ENCODE peak calls at places on chromosomes 7 and 10, in four cellular contexts. One of them, this sample, is unnamed.

GRCh38 chr7:129470411-129470810 is 31.9 kb upstream of the SMKR1 start:
- DNase-seq in suprapubic skin: no peak
- DNase-seq in ovary: no peak
- DNase-seq in gastrocnemius medialis: no peak
- DNase-seq in this sample: no peak

GRCh38 chr10:47350671-47351640 is 2.8 kb downstream of the RBP3 start:
- DNase-seq in suprapubic skin: peak; percentile 72
- DNase-seq in ovary: no peak
- DNase-seq in gastrocnemius medialis: no peak
- DNase-seq in this sample: no peak

GRCh38 chr7:157537056-157537455 is 200.3 kb downstream of the DNAJB6 start:
- DNase-seq in suprapubic skin: peak; percentile 21
- DNase-seq in ovary: no peak
- DNase-seq in gastrocnemius medialis: no peak
- DNase-seq in this sample: no peak

GRCh38 chr10:21727452-21728168 is 193.6 kb downstream of the MLLT10 start:
- DNase-seq in suprapubic skin: no peak
- DNase-seq in ovary: no peak
- DNase-seq in gastrocnemius medialis: no peak
- DNase-seq in this sample: no peak

GRCh38 chr10:132615346-132616169 is 78.0 kb downstream of the INPP5A start:
- DNase-seq in suprapubic skin: peak; percentile 77
- DNase-seq in ovary: no peak
- DNase-seq in gastrocnemius medialis: no peak
- DNase-seq in this sample: no peak

GRCh38 chr10:123624086-123624485 is 42.1 kb upstream of the GPR26 start:
- DNase-seq in suprapubic skin: no peak
- DNase-seq in ovary: no peak
- DNase-seq in gastrocnemius medialis: no peak
- DNase-seq in this sample: no peak

GRCh38 chr10:104117839-104118323 is 4.1 kb upstream of the SFR1 start:
- DNase-seq in suprapubic skin: no peak
- DNase-seq in ovary: no peak
- DNase-seq in gastrocnemius medialis: no peak
- DNase-seq in this sample: no peak

GRCh38 chr7:85025312-85025756 is 161.5 kb downstream of the SEMA3D start:
- DNase-seq in suprapubic skin: no peak
- DNase-seq in ovary: peak; percentile 7
- DNase-seq in gastrocnemius medialis: no peak
- DNase-seq in this sample: peak; percentile 49

GRCh38 chr7:2775376-2775775 is 68.7 kb downstream of the GNA12 start:
- DNase-seq in suprapubic skin: no peak
- DNase-seq in ovary: no peak
- DNase-seq in gastrocnemius medialis: no peak
- DNase-seq in this sample: no peak

GRCh38 chr7:80277434-80278427 is 143.1 kb downstream of the GNAI1 start:
- DNase-seq in suprapubic skin: no peak
- DNase-seq in ovary: no peak
- DNase-seq in gastrocnemius medialis: no peak
- DNase-seq in this sample: no peak

GRCh38 chr7:156979711-156980110 is 30.2 kb downstream of the NOM1 start:
- DNase-seq in suprapubic skin: no peak
- DNase-seq in ovary: no peak
- DNase-seq in gastrocnemius medialis: no peak
- DNase-seq in this sample: no peak

GRCh38 chr10:50506861-50507573 is 116.7 kb downstream of the SGMS1 start:
- DNase-seq in suprapubic skin: no peak
- DNase-seq in ovary: peak; percentile 36
- DNase-seq in gastrocnemius medialis: no peak
- DNase-seq in this sample: no peak

GRCh38 chr7:131357282-131357880 is 29.7 kb downstream of the MKLN1 start:
- DNase-seq in suprapubic skin: no peak
- DNase-seq in ovary: no peak
- DNase-seq in gastrocnemius medialis: no peak
- DNase-seq in this sample: no peak

GRCh38 chr7:131355917-131356777 is 28.5 kb downstream of the MKLN1 start:
- DNase-seq in suprapubic skin: no peak
- DNase-seq in ovary: no peak
- DNase-seq in gastrocnemius medialis: peak; percentile 8
- DNase-seq in this sample: no peak

GRCh38 chr7:131359136-131359776 is 31.6 kb downstream of the MKLN1 start:
- DNase-seq in suprapubic skin: no peak
- DNase-seq in ovary: no peak
- DNase-seq in gastrocnemius medialis: no peak
- DNase-seq in this sample: no peak

GRCh38 chr7:131354390-131354789 is 26.7 kb downstream of the MKLN1 start:
- DNase-seq in suprapubic skin: no peak
- DNase-seq in ovary: no peak
- DNase-seq in gastrocnemius medialis: no peak
- DNase-seq in this sample: no peak

GRCh38 chr7:131358636-131359035 is 31.0 kb downstream of the MKLN1 start:
- DNase-seq in suprapubic skin: no peak
- DNase-seq in ovary: no peak
- DNase-seq in gastrocnemius medialis: no peak
- DNase-seq in this sample: no peak
- H3K4me1 ChIP-seq in suprapubic skin: peaks cover 64% of the 10 kb centered on the region
- H3K4me1 ChIP-seq in ovary: peaks cover 7% of the 10 kb centered on the region
- H3K4me1 ChIP-seq in gastrocnemius medialis: peaks cover 88% of the 10 kb centered on the region
- H3K4me1 ChIP-seq in this sample: peaks cover 6% of the 10 kb centered on the region

GRCh38 chr7:137986252-137987010 is 15.5 kb downstream of the CREB3L2 start:
- DNase-seq in suprapubic skin: no peak
- DNase-seq in ovary: peak; percentile 53
- DNase-seq in gastrocnemius medialis: no peak
- DNase-seq in this sample: no peak
- H3K27ac ChIP-seq in suprapubic skin: peak overlapping the region; percentile 3
- H3K27ac ChIP-seq in ovary: no peak overlapping the region
- H3K27ac ChIP-seq in gastrocnemius medialis: peak overlapping the region; percentile 38
- H3K27ac ChIP-seq in this sample: peak overlapping the region; percentile 44

GRCh38 chr7:4882169-4882741 is 1.3 kb downstream of the RADIL start:
- DNase-seq in suprapubic skin: peak; percentile 88
- DNase-seq in ovary: peak; percentile 25
- DNase-seq in gastrocnemius medialis: peak; percentile 59
- DNase-seq in this sample: peak; percentile 13
- TF ChIP-seq POLR2A in suprapubic skin: peak; percentile 25
- TF ChIP-seq POLR2A in ovary: no peak
- TF ChIP-seq POLR2A in gastrocnemius medialis: no peak
- TF ChIP-seq POLR2A in this sample: no peak

DNA sequence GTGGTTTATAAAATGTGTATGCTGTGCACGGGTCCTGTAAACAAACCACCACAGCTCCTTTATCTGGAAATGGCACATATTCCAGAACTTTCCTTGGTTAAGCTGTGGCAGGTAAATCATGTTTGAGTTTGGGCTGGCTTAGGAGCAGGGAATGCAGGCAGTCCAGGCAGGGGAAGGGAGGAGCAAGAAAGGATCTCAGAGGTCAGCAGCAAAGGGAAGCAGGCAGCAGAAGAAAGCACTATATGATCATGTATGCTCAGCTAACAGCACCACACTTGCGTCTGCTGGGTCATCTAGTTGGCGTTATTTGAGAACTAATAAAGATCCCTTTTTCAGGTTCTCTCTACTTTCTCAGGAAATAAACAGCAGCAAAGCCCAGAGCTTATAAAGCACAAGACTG is 7.8 kb downstream of the ICA1 start:
- DNase-seq in suprapubic skin: no peak
- DNase-seq in ovary: no peak
- DNase-seq in gastrocnemius medialis: no peak
- DNase-seq in this sample: no peak
- H3K4me1 ChIP-seq in suprapubic skin: no peaks in the 10 kb centered on the region
- H3K4me1 ChIP-seq in ovary: no peaks in the 10 kb centered on the region
- H3K4me1 ChIP-seq in gastrocnemius medialis: no peaks in the 10 kb centered on the region
- H3K4me1 ChIP-seq in this sample: no peaks in the 10 kb centered on the region

GRCh38 chr10:119439922-119440321 is 102.6 kb downstream of the RGS10 start:
- DNase-seq in suprapubic skin: no peak
- DNase-seq in ovary: no peak
- DNase-seq in gastrocnemius medialis: no peak
- DNase-seq in this sample: no peak
- H3K27ac ChIP-seq in suprapubic skin: no peak overlapping the region
- H3K27ac ChIP-seq in ovary: no peak overlapping the region
- H3K27ac ChIP-seq in gastrocnemius medialis: peak overlapping the region; percentile 64
- H3K27ac ChIP-seq in this sample: no peak overlapping the region

GRCh38 chr7:27213150-27213903 is 13.4 kb upstream of the HOXA13 start:
- DNase-seq in suprapubic skin: no peak
- DNase-seq in ovary: no peak
- DNase-seq in gastrocnemius medialis: no peak
- DNase-seq in this sample: no peak
- TF ChIP-seq POLR2A in suprapubic skin: no peak
- TF ChIP-seq POLR2A in ovary: no peak
- TF ChIP-seq POLR2A in gastrocnemius medialis: no peak
- TF ChIP-seq POLR2A in this sample: no peak

GRCh38 chr10:44243851-44244502 is 140.9 kb downstream of the CXCL12 start:
- DNase-seq in suprapubic skin: no peak
- DNase-seq in ovary: no peak
- DNase-seq in gastrocnemius medialis: no peak
- DNase-seq in this sample: no peak

GRCh38 chr10:44244745-44245600 is 139.9 kb downstream of the CXCL12 start:
- DNase-seq in suprapubic skin: no peak
- DNase-seq in ovary: no peak
- DNase-seq in gastrocnemius medialis: no peak
- DNase-seq in this sample: no peak

GRCh38 chr10:44242091-44242490 is 142.8 kb downstream of the CXCL12 start:
- DNase-seq in suprapubic skin: no peak
- DNase-seq in ovary: no peak
- DNase-seq in gastrocnemius medialis: no peak
- DNase-seq in this sample: no peak

GRCh38 chr10:44242826-44243225 is 142.1 kb downstream of the CXCL12 start:
- DNase-seq in suprapubic skin: no peak
- DNase-seq in ovary: no peak
- DNase-seq in gastrocnemius medialis: no peak
- DNase-seq in this sample: no peak

DNA sequence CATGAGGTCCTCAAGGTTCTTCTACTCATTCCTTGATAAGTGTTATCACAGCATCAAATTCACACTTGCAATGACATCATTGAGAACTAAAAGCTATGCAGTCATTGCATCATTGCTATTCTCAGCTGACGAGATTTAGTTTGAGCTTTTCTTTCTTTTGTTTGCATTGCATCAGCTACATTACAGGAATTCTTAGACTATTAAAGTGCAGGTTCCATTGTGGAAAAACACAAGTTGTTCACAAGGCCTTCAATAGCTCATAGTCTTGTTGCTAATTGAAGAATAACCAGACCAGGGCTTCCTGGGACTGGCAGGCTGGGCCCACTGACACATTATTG is 139.3 kb downstream of the CXCL12 start:
- DNase-seq in suprapubic skin: no peak
- DNase-seq in ovary: no peak
- DNase-seq in gastrocnemius medialis: no peak
- DNase-seq in this sample: no peak
- H3K4me1 ChIP-seq in suprapubic skin: no peaks in the 10 kb centered on the region
- H3K4me1 ChIP-seq in ovary: no peaks in the 10 kb centered on the region
- H3K4me1 ChIP-seq in gastrocnemius medialis: no peaks in the 10 kb centered on the region
- H3K4me1 ChIP-seq in this sample: no peaks in the 10 kb centered on the region

This sample was measured in prostate gland.